ENCODE peak calls at places on chromosomes 4 and X, in ten cellular contexts. One of them, this sample, is unnamed.
A peak's percentile ranks its signal among the peaks of the same experiment; 100 is the strongest.

GRCh38 chr4:173171098-173171497 is 2.5 kb downstream of the GALNT7 start:
- DNase-seq in heart right ventricle: no peak
- DNase-seq in upper lobe of left lung: no peak
- DNase-seq in mesendoderm: peak; percentile 61
- DNase-seq in A673: peak; percentile 70
- DNase-seq in BE2C: no peak
- DNase-seq in breast epithelium: no peak
- DNase-seq in NB4: peak; percentile 61
- DNase-seq in uterus: no peak
- DNase-seq in mammary epithelial cell: peak; percentile 42
- DNase-seq in this sample: no peak

GRCh38 chr4:110516106-110516922 is 40.4 kb downstream of the ENPEP start:
- DNase-seq in heart right ventricle: peak; percentile 71
- DNase-seq in upper lobe of left lung: peak; percentile 83
- DNase-seq in mesendoderm: peak; percentile 89
- DNase-seq in A673: peak; percentile 86
- DNase-seq in BE2C: peak; percentile 73
- DNase-seq in breast epithelium: peak; percentile 73
- DNase-seq in NB4: peak; percentile 61
- DNase-seq in uterus: peak; percentile 57
- DNase-seq in mammary epithelial cell: peak; percentile 77
- DNase-seq in this sample: peak; percentile 75

GRCh38 chrX:78375894-78376293 is 48.5 kb upstream of the CYSLTR1 start:
- DNase-seq in heart right ventricle: no peak
- DNase-seq in upper lobe of left lung: no peak
- DNase-seq in mesendoderm: no peak
- DNase-seq in A673: peak; percentile 54
- DNase-seq in BE2C: no peak
- DNase-seq in breast epithelium: no peak
- DNase-seq in NB4: peak; percentile 83
- DNase-seq in uterus: no peak
- DNase-seq in mammary epithelial cell: peak; percentile 63
- DNase-seq in this sample: no peak

GRCh38 chr4:11313157-11313943 is 115.3 kb downstream of the HS3ST1 start:
- DNase-seq in heart right ventricle: no peak
- DNase-seq in upper lobe of left lung: no peak
- DNase-seq in mesendoderm: peak; percentile 9
- DNase-seq in A673: no peak
- DNase-seq in BE2C: no peak
- DNase-seq in breast epithelium: no peak
- DNase-seq in NB4: no peak
- DNase-seq in uterus: no peak
- DNase-seq in mammary epithelial cell: no peak
- DNase-seq in this sample: no peak

GRCh38 chr4:57378766-57379165 is 268.6 kb upstream of the IGFBP7 start:
- DNase-seq in heart right ventricle: no peak
- DNase-seq in upper lobe of left lung: no peak
- DNase-seq in mesendoderm: peak; percentile 62
- DNase-seq in A673: no peak
- DNase-seq in BE2C: no peak
- DNase-seq in breast epithelium: no peak
- DNase-seq in NB4: no peak
- DNase-seq in uterus: no peak
- DNase-seq in mammary epithelial cell: peak; percentile 23
- DNase-seq in this sample: no peak

GRCh38 chrX:44675364-44676024 is 132.8 kb upstream of the FUNDC1 start:
- DNase-seq in heart right ventricle: peak; percentile 13
- DNase-seq in upper lobe of left lung: no peak
- DNase-seq in mesendoderm: no peak
- DNase-seq in A673: peak; percentile 76
- DNase-seq in BE2C: peak; percentile 87
- DNase-seq in breast epithelium: no peak
- DNase-seq in NB4: peak; percentile 8
- DNase-seq in uterus: peak; percentile 54
- DNase-seq in mammary epithelial cell: peak; percentile 98
- DNase-seq in this sample: peak; percentile 12

GRCh38 chrX:124087000-124087746 is 125.7 kb downstream of the STAG2 start:
- DNase-seq in heart right ventricle: no peak
- DNase-seq in upper lobe of left lung: no peak
- DNase-seq in mesendoderm: no peak
- DNase-seq in A673: no peak
- DNase-seq in BE2C: no peak
- DNase-seq in breast epithelium: no peak
- DNase-seq in NB4: no peak
- DNase-seq in uterus: no peak
- DNase-seq in mammary epithelial cell: no peak
- DNase-seq in this sample: no peak

GRCh38 chr4:8544741-8545438 is 35.3 kb upstream of the GPR78 start:
- DNase-seq in heart right ventricle: no peak
- DNase-seq in upper lobe of left lung: no peak
- DNase-seq in mesendoderm: no peak
- DNase-seq in A673: no peak
- DNase-seq in BE2C: no peak
- DNase-seq in breast epithelium: no peak
- DNase-seq in NB4: peak; percentile 87
- DNase-seq in uterus: no peak
- DNase-seq in mammary epithelial cell: no peak
- DNase-seq in this sample: no peak

GRCh38 chrX:119266364-119266995 is 30.4 kb downstream of the PGRMC1 start:
- DNase-seq in heart right ventricle: peak; percentile 3
- DNase-seq in upper lobe of left lung: no peak
- DNase-seq in mesendoderm: peak; percentile 8
- DNase-seq in A673: peak; percentile 36
- DNase-seq in BE2C: peak; percentile 8
- DNase-seq in breast epithelium: no peak
- DNase-seq in NB4: peak; percentile 27
- DNase-seq in uterus: no peak
- DNase-seq in mammary epithelial cell: peak; percentile 6
- DNase-seq in this sample: no peak

GRCh38 chrX:28223991-28224390 is 242.7 kb upstream of the DCAF8L1 start:
- DNase-seq in heart right ventricle: no peak
- DNase-seq in upper lobe of left lung: no peak
- DNase-seq in mesendoderm: no peak
- DNase-seq in A673: no peak
- DNase-seq in BE2C: peak; percentile 8
- DNase-seq in breast epithelium: no peak
- DNase-seq in NB4: no peak
- DNase-seq in uterus: no peak
- DNase-seq in mammary epithelial cell: no peak
- DNase-seq in this sample: no peak

GRCh38 chr4:169618286-169618685 is 2.1 kb upstream of the CLCN3 start:
- DNase-seq in heart right ventricle: no peak
- DNase-seq in upper lobe of left lung: no peak
- DNase-seq in mesendoderm: no peak
- DNase-seq in A673: no peak
- DNase-seq in BE2C: no peak
- DNase-seq in breast epithelium: no peak
- DNase-seq in NB4: no peak
- DNase-seq in uterus: no peak
- DNase-seq in mammary epithelial cell: peak; percentile 17
- DNase-seq in this sample: no peak

GRCh38 chr4:17665852-17666251 is 51.4 kb downstream of the MED28 start:
- DNase-seq in heart right ventricle: no peak
- DNase-seq in upper lobe of left lung: no peak
- DNase-seq in mesendoderm: no peak
- DNase-seq in A673: no peak
- DNase-seq in BE2C: no peak
- DNase-seq in breast epithelium: no peak
- DNase-seq in NB4: no peak
- DNase-seq in uterus: no peak
- DNase-seq in mammary epithelial cell: no peak
- DNase-seq in this sample: no peak

GRCh38 chr4:171929477-171929876 is 116.3 kb downstream of the GALNTL6 start:
- DNase-seq in heart right ventricle: no peak
- DNase-seq in upper lobe of left lung: no peak
- DNase-seq in mesendoderm: no peak
- DNase-seq in A673: no peak
- DNase-seq in BE2C: no peak
- DNase-seq in breast epithelium: no peak
- DNase-seq in NB4: no peak
- DNase-seq in uterus: no peak
- DNase-seq in mammary epithelial cell: no peak
- DNase-seq in this sample: no peak

GRCh38 chrX:122579521-122579920 is 604.6 kb upstream of the GRIA3 start:
- DNase-seq in heart right ventricle: no peak
- DNase-seq in upper lobe of left lung: no peak
- DNase-seq in mesendoderm: no peak
- DNase-seq in A673: no peak
- DNase-seq in BE2C: no peak
- DNase-seq in breast epithelium: no peak
- DNase-seq in NB4: no peak
- DNase-seq in uterus: no peak
- DNase-seq in mammary epithelial cell: peak; percentile 55
- DNase-seq in this sample: no peak

DNA sequence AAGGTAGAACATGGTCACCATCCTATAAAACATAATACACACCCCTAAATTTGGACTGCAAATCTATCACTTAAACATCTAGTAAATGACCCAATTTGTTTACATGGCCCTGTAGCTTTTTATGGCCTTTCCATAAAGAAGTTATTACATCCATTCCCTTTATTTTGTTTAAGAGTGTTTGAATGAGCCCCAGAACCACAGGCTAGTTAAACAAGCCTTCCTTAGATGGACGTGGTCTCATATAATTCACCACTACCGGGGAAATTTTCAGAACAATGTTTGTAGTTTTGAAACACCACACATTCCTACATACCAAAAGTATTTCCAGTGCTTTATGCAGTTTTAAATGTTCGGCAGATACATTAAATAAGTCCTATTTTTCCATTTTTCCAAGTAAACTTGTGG is 12.3 kb downstream of the PDGFC start:
- DNase-seq in heart right ventricle: no peak
- DNase-seq in upper lobe of left lung: no peak
- DNase-seq in mesendoderm: no peak
- DNase-seq in A673: no peak
- DNase-seq in BE2C: no peak
- DNase-seq in breast epithelium: no peak
- DNase-seq in NB4: no peak
- DNase-seq in uterus: no peak
- DNase-seq in mammary epithelial cell: no peak
- DNase-seq in this sample: no peak
- H3K4me3 ChIP-seq in heart right ventricle: no peak overlapping the region
- H3K4me3 ChIP-seq in upper lobe of left lung: no peak overlapping the region
- H3K4me3 ChIP-seq in mesendoderm: no peak overlapping the region
- H3K4me3 ChIP-seq in A673: no peak overlapping the region
- H3K4me3 ChIP-seq in BE2C: no peak overlapping the region
- H3K4me3 ChIP-seq in breast epithelium: no peak overlapping the region
- H3K4me3 ChIP-seq in NB4: no peak overlapping the region
- H3K4me3 ChIP-seq in uterus: no peak overlapping the region
- H3K4me3 ChIP-seq in mammary epithelial cell: peak overlapping the region; percentile 9
- H3K4me3 ChIP-seq in this sample: no peak overlapping the region

DNA sequence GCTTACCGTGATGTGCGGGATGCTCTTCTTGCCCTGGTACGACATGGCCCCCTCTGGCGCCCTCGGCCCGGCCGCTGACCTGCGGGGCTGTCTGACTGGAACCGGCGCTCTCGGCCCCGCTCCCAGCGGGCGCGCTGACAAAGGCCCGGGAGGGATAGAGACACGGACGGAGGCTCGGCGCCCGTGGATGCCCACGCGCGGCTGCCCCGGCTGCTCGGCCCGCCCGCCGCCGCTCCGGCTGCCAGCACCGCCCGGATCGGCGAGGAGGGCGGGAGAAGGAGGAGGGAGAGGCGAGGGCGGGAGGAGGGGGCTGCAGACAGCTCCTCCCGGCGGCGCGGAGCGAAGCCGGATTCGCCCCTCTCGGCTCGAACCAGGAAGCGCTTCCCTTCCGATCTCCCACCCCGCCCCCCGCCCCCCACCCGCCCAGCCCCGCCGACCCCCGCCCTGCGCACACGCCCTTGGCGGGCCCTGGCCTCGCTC is 4.6 kb downstream of the CRMP1 start:
- DNase-seq in heart right ventricle: no peak
- DNase-seq in upper lobe of left lung: no peak
- DNase-seq in mesendoderm: peak; percentile 89
- DNase-seq in A673: peak; percentile 75
- DNase-seq in BE2C: peak; percentile 87
- DNase-seq in breast epithelium: no peak
- DNase-seq in NB4: no peak
- DNase-seq in uterus: no peak
- DNase-seq in mammary epithelial cell: no peak
- DNase-seq in this sample: no peak
- H3K4me3 ChIP-seq in heart right ventricle: peak overlapping the region; percentile 59
- H3K4me3 ChIP-seq in upper lobe of left lung: peak overlapping the region; percentile 0
- H3K4me3 ChIP-seq in mesendoderm: peak overlapping the region; percentile 56
- H3K4me3 ChIP-seq in A673: peak overlapping the region; percentile 91
- H3K4me3 ChIP-seq in BE2C: peak overlapping the region; percentile 93
- H3K4me3 ChIP-seq in breast epithelium: peak overlapping the region; percentile 38
- H3K4me3 ChIP-seq in NB4: no peak overlapping the region
- H3K4me3 ChIP-seq in uterus: peak overlapping the region; percentile 45
- H3K4me3 ChIP-seq in mammary epithelial cell: no peak overlapping the region
- H3K4me3 ChIP-seq in this sample: no peak overlapping the region

DNA sequence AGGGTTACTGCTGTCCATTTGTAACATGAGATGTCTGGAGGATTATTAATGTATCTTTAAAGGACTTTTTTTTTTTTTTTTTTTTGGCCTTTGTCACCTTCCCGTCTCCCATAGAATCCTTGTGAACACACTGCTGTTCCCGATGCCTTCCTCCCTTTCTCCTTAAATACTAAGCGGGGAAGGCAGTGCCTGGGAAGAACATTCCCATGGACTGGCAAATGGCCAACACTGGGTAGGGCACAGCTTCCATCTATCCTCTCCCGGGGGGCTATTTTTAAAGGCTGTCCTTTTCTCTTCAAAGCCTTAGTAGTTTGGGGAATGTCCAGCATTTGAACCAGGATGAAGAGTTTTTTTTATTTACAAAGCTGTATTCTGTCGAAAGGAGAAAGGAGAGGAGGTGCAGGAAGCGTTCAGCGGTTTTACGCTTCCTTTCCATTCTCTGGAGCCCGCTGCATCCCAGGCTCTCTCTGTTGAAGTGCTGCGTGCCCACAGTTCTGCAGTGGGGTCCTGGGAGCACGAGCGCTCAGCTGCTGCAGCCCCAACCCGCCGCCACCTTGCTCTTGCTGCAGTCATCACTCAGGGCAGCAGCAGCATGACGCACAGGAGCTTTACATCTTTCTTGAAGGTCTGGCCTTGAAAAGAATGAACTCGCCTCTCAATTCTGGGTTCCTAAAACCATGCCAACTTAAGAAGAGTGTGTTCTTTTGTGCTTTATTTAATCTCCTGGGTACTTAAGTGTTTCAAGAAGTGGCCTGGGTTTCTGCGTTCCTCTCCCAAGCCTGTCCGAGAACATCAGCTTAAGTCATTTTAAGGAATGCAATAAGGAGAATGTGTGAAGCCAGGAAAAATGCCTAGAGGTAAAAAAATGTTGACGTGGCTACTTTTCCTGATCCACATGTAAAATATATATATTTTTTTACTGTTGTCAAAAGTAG is 427.2 kb downstream of the MAPK10 start:
- DNase-seq in heart right ventricle: peak; percentile 26
- DNase-seq in upper lobe of left lung: peak; percentile 45
- DNase-seq in mesendoderm: peak; percentile 36
- DNase-seq in A673: peak; percentile 4
- DNase-seq in BE2C: no peak
- DNase-seq in breast epithelium: no peak
- DNase-seq in NB4: no peak
- DNase-seq in uterus: no peak
- DNase-seq in mammary epithelial cell: no peak
- DNase-seq in this sample: no peak
- H3K4me3 ChIP-seq in heart right ventricle: peak overlapping the region; percentile 22
- H3K4me3 ChIP-seq in upper lobe of left lung: no peak overlapping the region
- H3K4me3 ChIP-seq in mesendoderm: no peak overlapping the region
- H3K4me3 ChIP-seq in A673: no peak overlapping the region
- H3K4me3 ChIP-seq in BE2C: no peak overlapping the region
- H3K4me3 ChIP-seq in breast epithelium: no peak overlapping the region
- H3K4me3 ChIP-seq in NB4: no peak overlapping the region
- H3K4me3 ChIP-seq in uterus: no peak overlapping the region
- H3K4me3 ChIP-seq in mammary epithelial cell: no peak overlapping the region
- H3K4me3 ChIP-seq in this sample: peak overlapping the region; percentile 4

GRCh38 chrX:151694661-151695582 is at the start of gene PRRG3:
- DNase-seq in heart right ventricle: no peak
- DNase-seq in upper lobe of left lung: peak; percentile 18
- DNase-seq in mesendoderm: peak; percentile 21
- DNase-seq in A673: no peak
- DNase-seq in BE2C: no peak
- DNase-seq in breast epithelium: no peak
- DNase-seq in NB4: no peak
- DNase-seq in uterus: no peak
- DNase-seq in mammary epithelial cell: no peak
- DNase-seq in this sample: no peak
- H3K4me3 ChIP-seq in heart right ventricle: peak within 1 kb of the TSS; percentile 46
- H3K4me3 ChIP-seq in upper lobe of left lung: no peak within 1 kb of the TSS
- H3K4me3 ChIP-seq in mesendoderm: no peak within 1 kb of the TSS
- H3K4me3 ChIP-seq in A673: no peak within 1 kb of the TSS
- H3K4me3 ChIP-seq in BE2C: no peak within 1 kb of the TSS
- H3K4me3 ChIP-seq in breast epithelium: peak within 1 kb of the TSS; percentile 31
- H3K4me3 ChIP-seq in NB4: no peak within 1 kb of the TSS
- H3K4me3 ChIP-seq in uterus: no peak within 1 kb of the TSS
- H3K4me3 ChIP-seq in mammary epithelial cell: no peak within 1 kb of the TSS
- H3K4me3 ChIP-seq in this sample: no peak within 1 kb of the TSS